ENCODE peak calls at places on chromosomes 16 and 17, in five cellular contexts. L, P, U, I and C are unnamed samples.

GRCh38 chr16:29231231-29231630 is 175.3 kb downstream of the NPIPB11 start:
- DNase-seq in L (no peak), P (no peak), U (no peak), I (no peak), C (no peak)

GRCh38 chr17:44221072-44221861 is 1.8 kb upstream of the UBTF start:
- DNase-seq in L (peak), P (peak), U (peak), I (no peak), C (peak)

GRCh38 chr17:79619196-79619595 is 8.3 kb upstream of the RBFOX3 start:
- DNase-seq in L (no peak), P (no peak), U (no peak), I (no peak), C (no peak)

GRCh38 chr16:30744146-30744545 is 4.1 kb upstream of the PHKG2 start:
- DNase-seq in L (no peak), P (no peak), U (no peak), I (no peak), C (no peak)

GRCh38 chr16:53743149-53743566 is 39.2 kb downstream of the FTO start:
- DNase-seq in L (peak), P (peak), U (peak), I (no peak), C (peak)

GRCh38 chr17:56715613-56716357 is 117.9 kb downstream of the C17orf67 start:
- DNase-seq in L (peak), P (peak), U (peak), I (peak), C (peak)

GRCh38 chr17:45902892-45903346 is 8.6 kb downstream of the MAPT start:
- DNase-seq in L (peak), P (peak), U (no peak), I (no peak), C (peak)

GRCh38 chr17:35038434-35038833 is 25.1 kb downstream of the RFFL start:
- DNase-seq in L (no peak), P (no peak), U (no peak), I (no peak), C (no peak)

GRCh38 chr17:79982986-79983385 is 52.7 kb downstream of the TBC1D16 start:
- DNase-seq in L (no peak), P (no peak), U (no peak), I (no peak), C (no peak)

DNA sequence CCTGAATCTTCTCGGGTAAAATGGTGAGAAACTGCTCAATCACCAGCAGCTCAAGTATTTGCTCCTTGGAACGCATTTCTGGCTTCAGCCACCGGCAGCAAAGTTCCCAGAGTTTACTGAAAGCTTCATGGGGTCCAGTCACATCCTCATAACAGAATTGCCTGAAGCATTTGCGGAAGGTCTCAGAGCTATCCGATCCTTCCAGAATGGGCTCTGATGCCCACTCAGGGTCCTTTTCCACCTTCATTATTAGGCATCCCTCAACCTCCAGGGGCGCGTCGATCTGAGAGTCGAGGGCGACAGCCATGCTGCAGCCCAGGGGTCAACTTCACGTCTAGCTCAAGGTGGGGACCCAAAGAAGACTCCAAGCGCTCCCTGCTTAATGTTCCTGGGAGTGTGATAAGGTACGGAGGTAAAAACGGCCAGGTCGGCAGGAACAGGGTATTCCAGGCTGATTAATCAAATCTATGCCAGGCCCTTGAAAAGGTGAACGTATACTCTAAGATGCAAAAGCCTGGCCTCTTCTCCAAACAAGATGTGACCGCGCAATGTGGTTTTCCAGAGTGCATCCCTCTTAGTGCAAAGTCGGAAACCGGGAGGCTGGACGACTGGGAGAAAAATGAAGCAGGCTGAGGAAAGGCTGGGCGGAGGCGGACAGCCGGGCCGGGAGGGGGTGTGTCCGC is 683 bp downstream of the ZKSCAN2 start:
- DNase-seq in L (peak), P (peak), U (peak), I (no peak), C (peak)
- TF ChIP-seq JUNB in L (no peak), P (no peak), U (no peak), I (no peak), C (no peak)

GRCh38 chr16:76346210-76346609 is 69.0 kb downstream of the CNTNAP4 start:
- DNase-seq in L (no peak), P (no peak), U (no peak), I (no peak), C (no peak)
- TF ChIP-seq JUNB in L (no peak), P (no peak), U (no peak), I (no peak), C (no peak)

DNA sequence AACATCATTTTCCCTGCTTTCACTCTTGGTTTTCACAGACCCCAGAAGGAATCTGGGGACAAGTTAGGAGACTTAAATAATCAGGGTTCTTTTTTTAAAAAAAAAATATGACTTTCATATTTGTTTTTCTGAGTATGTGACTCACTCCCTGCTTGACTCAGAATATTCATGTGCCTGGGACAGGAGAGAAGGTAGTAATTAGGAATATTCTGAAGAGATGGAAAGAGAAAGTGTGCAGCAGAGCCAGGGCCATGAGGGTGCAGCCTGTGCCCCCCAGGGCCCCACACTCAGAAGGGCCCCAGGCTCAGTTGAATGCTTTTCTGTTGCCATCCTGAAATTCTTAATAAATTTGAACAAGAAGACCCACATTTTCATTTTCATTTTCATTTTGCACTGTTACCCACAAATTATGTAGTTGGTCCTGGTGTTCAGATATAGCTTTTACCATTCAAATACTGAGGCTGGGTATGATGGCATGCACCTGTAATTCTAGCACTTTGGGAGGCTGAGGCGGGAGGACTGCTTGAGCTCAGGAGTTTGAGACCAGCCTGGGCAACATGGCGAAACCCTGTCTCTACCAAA is 11.6 kb upstream of the LONP2 start:
- DNase-seq in L (no peak), P (no peak), U (no peak), I (no peak), C (no peak)
- TF ChIP-seq JUNB in L (no peak), P (no peak), U (no peak), I (no peak), C (no peak)

GRCh38 chr16:68563631-68564366 is 24.7 kb downstream of the ZFP90 start:
- DNase-seq in L (peak), P (no peak), U (peak), I (no peak), C (no peak)
- TF ChIP-seq JUNB in L (no peak), P (no peak), U (no peak), I (no peak), C (no peak)

GRCh38 chr16:83802135-83802534 is 5.6 kb upstream of the HSBP1 start:
- DNase-seq in L (peak), P (no peak), U (peak), I (no peak), C (no peak)
- TF ChIP-seq JUNB in L (no peak), P (no peak), U (no peak), I (no peak), C (no peak)

GRCh38 chr17:2704031-2704889 is 7.3 kb downstream of the CLUH start:
- DNase-seq in L (no peak), P (no peak), U (no peak), I (no peak), C (no peak)
- TF ChIP-seq JUNB in L (no peak), P (no peak), U (no peak), I (no peak), C (no peak)

DNA sequence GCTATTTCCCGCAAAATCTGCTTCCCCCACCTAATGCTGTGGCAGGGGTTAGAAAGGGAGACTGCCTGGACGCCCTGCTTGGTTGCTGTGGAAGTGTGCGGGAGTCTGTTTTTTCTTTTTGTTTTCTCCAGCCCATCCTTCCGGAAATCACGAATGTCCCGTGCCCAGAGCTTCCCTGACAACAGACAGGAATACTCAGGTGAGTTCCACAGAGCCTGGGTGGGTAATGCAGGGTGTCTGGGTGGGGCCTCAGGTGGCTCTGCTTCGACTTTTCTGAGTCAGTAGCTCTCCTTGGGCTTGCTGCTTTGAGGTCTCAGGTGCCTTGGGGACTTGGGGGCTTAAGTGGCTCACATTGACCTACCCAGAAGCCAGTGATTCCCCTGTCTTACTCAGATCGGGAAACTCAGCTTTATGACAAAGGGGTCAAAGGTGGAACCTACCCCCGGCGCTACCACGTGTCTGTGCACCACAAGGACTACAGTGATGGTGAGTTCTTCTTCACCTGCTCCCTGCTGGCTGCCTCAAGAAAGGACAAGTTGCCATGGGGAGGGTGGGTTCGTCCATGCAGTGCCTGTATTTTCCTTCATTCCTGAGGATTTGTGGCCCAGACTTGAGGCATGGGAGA is 11.4 kb downstream of the LIMD2 start:
- DNase-seq in L (no peak), P (no peak), U (no peak), I (no peak), C (no peak)
- TF ChIP-seq JUNB in L (no peak), P (no peak), U (no peak), I (no peak), C (no peak)

DNA sequence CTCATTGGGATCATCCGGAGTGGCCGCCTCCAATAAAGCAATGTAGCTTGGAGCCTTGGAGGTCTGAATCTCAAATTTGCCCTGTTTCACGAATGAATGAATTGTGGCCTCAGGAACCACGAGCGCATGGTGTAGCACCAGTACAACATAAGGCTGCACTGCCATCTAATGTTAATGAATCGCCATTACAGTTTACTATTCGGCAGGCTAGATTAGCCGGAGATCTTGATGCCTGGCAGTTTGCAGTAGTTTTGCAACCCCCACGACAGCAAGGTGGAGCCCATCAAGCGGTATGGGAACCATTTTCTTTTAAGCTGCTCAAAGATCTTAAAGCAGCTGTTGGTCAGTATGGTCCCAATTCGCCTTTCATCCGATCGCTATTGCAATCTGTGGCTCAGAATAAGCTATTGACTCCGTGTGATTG is 18.8 kb downstream of the ALOX15B start:
- DNase-seq in L (peak), P (peak), U (peak), I (peak), C (peak)
- TF ChIP-seq JUNB in L (no peak), P (no peak), U (no peak), I (no peak), C (no peak)

DNA sequence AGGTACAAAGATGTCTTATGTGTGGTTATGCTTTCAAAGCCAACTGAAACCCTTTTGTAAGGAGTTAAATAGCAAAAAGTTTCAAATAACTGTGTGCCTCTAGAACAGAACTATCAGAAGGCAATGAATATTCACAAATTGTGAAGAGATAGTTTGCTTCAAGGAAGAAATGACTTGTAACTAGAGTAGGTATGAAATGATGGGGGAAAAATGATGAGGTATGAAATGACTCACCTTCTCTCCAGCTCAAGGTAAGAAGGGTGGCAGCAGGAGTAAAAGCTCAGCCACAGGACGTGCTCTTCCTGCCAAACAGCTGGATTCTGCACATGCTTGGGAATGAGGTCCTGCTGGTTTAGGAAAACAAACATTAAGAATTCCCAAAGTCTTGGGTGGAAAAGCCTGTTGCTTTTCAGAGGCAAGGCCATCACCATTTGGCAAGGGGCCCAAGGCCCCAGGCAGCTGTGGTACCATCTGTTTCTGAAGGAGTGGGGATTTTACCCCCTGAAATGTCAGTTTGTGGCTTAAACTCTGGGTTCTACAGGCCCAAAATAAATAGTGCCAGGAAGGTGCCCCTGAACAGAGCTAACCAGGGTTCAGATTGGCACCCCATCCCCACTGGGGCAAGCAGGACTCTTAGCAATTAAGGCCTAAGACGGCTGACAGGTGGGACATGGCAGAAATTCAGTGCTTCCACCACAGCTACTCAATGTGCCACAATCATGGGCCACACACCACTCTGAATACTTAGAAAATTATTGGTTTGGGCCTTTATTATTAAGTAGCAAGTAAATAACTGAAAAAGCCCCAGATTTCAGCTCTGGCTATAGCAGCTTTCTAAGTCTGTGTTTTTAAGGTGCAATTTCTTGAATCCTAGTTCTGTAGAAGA is 13.3 kb downstream of the HERPUD1 start:
- DNase-seq in L (no peak), P (no peak), U (no peak), I (peak), C (no peak)
- TF ChIP-seq JUNB in L (no peak), P (no peak), U (no peak), I (peak), C (no peak)